ENCODE peak calls at places on chromosomes 2 and 18, in eight cellular contexts. Y is stimulated activated CD4-positive, alpha-beta T cell treated with anti-CD3 and anti-CD28 coated beads, Interleukin-1b, Interleukin-23, amount 100 ng/mL, for 48 hours; T is HTR-8/SVneo; V is GM04503; G is naive thymus-derived CD4-positive, alpha-beta T cell; Q is amniotic stem cell; W is C1 segment of cervical spinal cord; M is EH. E is an unnamed sample.

GRCh38 chr18:38241216-38241615 is 675.6 kb upstream of the CELF4 start:
- DNase-seq in Y (no peak), T (no peak), V (no peak), G (no peak), Q (no peak), W (no peak), M (no peak), E (no peak)

GRCh38 chr2:43399515-43400245 is 173.3 kb upstream of the ZFP36L2 start:
- DNase-seq in Y (no peak), T (no peak), V (peak), G (no peak), Q (no peak), W (no peak), M (peak), E (no peak)

GRCh38 chr18:32911660-32912284 is 138.9 kb upstream of the KLHL14 start:
- DNase-seq in Y (no peak), T (no peak), V (no peak), G (no peak), Q (no peak), W (no peak), M (no peak), E (no peak)

GRCh38 chr2:57987835-57988573 is 58.6 kb upstream of the VRK2 start:
- DNase-seq in Y (no peak), T (no peak), V (no peak), G (no peak), Q (no peak), W (no peak), M (peak), E (no peak)

GRCh38 chr2:20575935-20576597 is 74.8 kb downstream of the HS1BP3 start:
- DNase-seq in Y (no peak), T (no peak), V (no peak), G (no peak), Q (no peak), W (no peak), M (no peak), E (no peak)

GRCh38 chr18:3498705-3499451 is 48.9 kb downstream of the TGIF1 start:
- DNase-seq in Y (no peak), T (no peak), V (no peak), G (peak), Q (no peak), W (no peak), M (peak), E (no peak)

GRCh38 chr2:99490088-99491065 is 560 bp upstream of the REV1 start:
- DNase-seq in Y (peak), T (peak), V (peak), G (peak), Q (peak), W (peak), M (peak), E (peak)

GRCh38 chr2:58939388-58939787 is 698.3 kb upstream of the FANCL start:
- DNase-seq in Y (no peak), T (peak), V (peak), G (no peak), Q (no peak), W (no peak), M (peak), E (no peak)

GRCh38 chr18:68507781-68508180 is 207.1 kb downstream of the TMX3 start:
- DNase-seq in Y (no peak), T (no peak), V (no peak), G (no peak), Q (no peak), W (no peak), M (no peak), E (no peak)

GRCh38 chr18:10164241-10165160 is 250.7 kb downstream of the VAPA start:
- DNase-seq in Y (no peak), T (no peak), V (no peak), G (no peak), Q (no peak), W (no peak), M (no peak), E (no peak)

GRCh38 chr2:161432107-161432506 is 16.0 kb downstream of the TBR1 start:
- DNase-seq in Y (no peak), T (no peak), V (no peak), G (no peak), Q (no peak), W (no peak), M (no peak), E (no peak)

GRCh38 chr2:113716291-113716690 is 40.2 kb downstream of the SLC35F5 start:
- DNase-seq in Y (no peak), T (no peak), V (peak), G (no peak), Q (no peak), W (no peak), M (peak), E (no peak)

GRCh38 chr2:163717993-163718680 is 17.7 kb downstream of the FIGN start:
- DNase-seq in Y (no peak), T (no peak), V (no peak), G (no peak), Q (no peak), W (no peak), M (no peak), E (no peak)

GRCh38 chr18:36386150-36386920 is 88.8 kb downstream of the FHOD3 start:
- DNase-seq in Y (no peak), T (no peak), V (no peak), G (no peak), Q (no peak), W (no peak), M (no peak), E (no peak)

E was measured in SW 1271.